ENCODE peak calls at places on chromosome 14, in four cellular contexts. W is GM12878, T is right cardiac atrium, I is transverse colon. H is an unnamed sample. For H3K27me3, the result is how much of the 10 kb centered on the place peaks cover.

GRCh38 chr14:76514599-76514998 is 138.7 kb downstream of the ESRRB start:
- DNase-seq in T (no peak), I (no peak), W (no peak), H (no peak)

GRCh38 chr14:62213516-62213915 is 451.3 kb downstream of the SNAPC1 start:
- DNase-seq in T (no peak), I (no peak), W (no peak), H (no peak)

GRCh38 chr14:60196291-60196690 is 31.1 kb upstream of the DHRS7 start:
- DNase-seq in W (no peak), T (no peak), I (no peak), H (no peak)

GRCh38 chr14:96272777-96273471 is 16.9 kb downstream of the BDKRB1 start:
- DNase-seq in W (no peak), T (no peak), I (no peak), H (peak)

GRCh38 chr14:70069186-70069585 is 119.6 kb downstream of the SLC8A3 start:
- DNase-seq in I (no peak), T (no peak), W (no peak), H (no peak)

GRCh38 chr14:91399868-91400640 is 17.6 kb downstream of the CCDC88C start:
- DNase-seq in T (no peak), W (no peak), I (peak), H (peak)

GRCh38 chr14:76152333-76152681 is 585 bp downstream of the GPATCH2L start:
- DNase-seq in I (peak), T (peak), W (peak), H (peak)

GRCh38 chr14:23562822-23563472 is 4.6 kb downstream of the AP1G2 start:
- DNase-seq in I (peak), T (peak), W (no peak), H (peak)

GRCh38 chr14:62179367-62180018 is 417.3 kb downstream of the SNAPC1 start:
- DNase-seq in T (no peak), I (peak), W (peak), H (peak)

GRCh38 chr14:21913759-21914158 is 240.1 kb upstream of the OR4E1 start:
- DNase-seq in T (peak), W (peak), I (peak), H (peak)

GRCh38 chr14:25006961-25007795 is 42.8 kb downstream of the STXBP6 start:
- DNase-seq in I (no peak), T (no peak), W (no peak), H (peak)

GRCh38 chr14:35333347-35333730 is 41.2 kb downstream of the PSMA6 start:
- DNase-seq in T (no peak), I (no peak), W (no peak), H (no peak)

GRCh38 chr14:95174184-95174804 is 17.0 kb upstream of the DICER1 start:
- DNase-seq in W (no peak), I (no peak), T (no peak), H (no peak)

GRCh38 chr14:30874999-30875787 is 834 bp downstream of the COCH start:
- DNase-seq in W (no peak), T (peak), I (peak), H (no peak)

GRCh38 chr14:68251766-68252100 is 432.2 kb downstream of the RAD51B start:
- DNase-seq in W (no peak), T (no peak), I (no peak), H (no peak)

GRCh38 chr14:21106191-21106505 is 5.3 kb downstream of the TMEM253 start:
- DNase-seq in T (no peak), I (no peak), W (no peak), H (no peak)

GRCh38 chr14:77988966-77989365 is 181.2 kb upstream of the NRXN3 start:
- DNase-seq in I (no peak), W (no peak), T (peak), H (no peak)

GRCh38 chr14:25904446-25904845 is 693.4 kb downstream of the NOVA1 start:
- DNase-seq in I (no peak), T (no peak), W (no peak), H (no peak)

GRCh38 chr14:39762576-39763401 is 330.6 kb upstream of the FBXO33 start:
- DNase-seq in T (no peak), W (peak), I (no peak), H (no peak)

GRCh38 chr14:43003845-43004244 is 1397.2 kb downstream of the LRFN5 start:
- DNase-seq in T (no peak), W (no peak), I (no peak), H (no peak)

DNA sequence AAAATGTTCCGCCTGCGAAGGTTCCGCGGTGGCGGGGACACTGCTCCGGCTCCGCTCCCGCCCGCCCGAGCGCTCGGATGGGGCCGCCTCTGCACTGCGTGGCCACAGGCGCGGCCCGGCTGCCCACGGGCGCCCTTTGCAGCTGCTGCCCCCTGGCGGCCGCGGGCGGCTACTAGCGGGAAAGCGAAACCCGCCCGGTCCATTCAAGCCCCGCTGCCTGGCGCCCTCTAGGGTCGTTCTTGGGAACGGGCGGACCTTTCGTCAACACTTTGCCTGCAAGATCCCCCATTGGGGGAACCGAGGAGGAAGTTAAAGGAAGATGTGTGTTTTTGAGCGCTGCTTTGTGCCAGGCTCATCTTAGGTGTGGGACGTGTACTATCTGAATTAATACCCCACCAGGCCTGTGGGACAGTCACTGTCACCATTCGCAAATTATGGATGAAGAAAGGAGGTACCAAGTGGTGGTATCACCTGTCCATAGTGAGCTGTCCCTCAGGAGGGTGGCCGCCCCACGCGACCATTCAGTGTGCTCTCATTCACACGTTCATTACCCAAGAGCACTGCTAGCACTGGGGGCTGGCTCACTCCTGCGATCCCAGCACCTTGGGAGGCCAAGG is 19.4 kb downstream of the GPR132 start:
- DNase-seq in T (peak), I (peak), W (no peak), H (peak)
- H3K4me3 ChIP-seq in T (no peak), I (no peak), W (no peak), H (no peak)

GRCh38 chr14:103204852-103205540 is 81.7 kb downstream of the TNFAIP2 start:
- DNase-seq in W (no peak), T (no peak), I (no peak), H (no peak)

GRCh38 chr14:103207404-103208072 is 84.3 kb downstream of the TNFAIP2 start:
- DNase-seq in W (no peak), T (peak), I (no peak), H (peak)

GRCh38 chr14:103206023-103206481 is 82.8 kb downstream of the TNFAIP2 start:
- DNase-seq in T (no peak), I (no peak), W (no peak), H (no peak)

GRCh38 chr14:103205541-103205906 is 82.3 kb downstream of the TNFAIP2 start:
- DNase-seq in T (no peak), I (no peak), W (no peak), H (no peak)

DNA sequence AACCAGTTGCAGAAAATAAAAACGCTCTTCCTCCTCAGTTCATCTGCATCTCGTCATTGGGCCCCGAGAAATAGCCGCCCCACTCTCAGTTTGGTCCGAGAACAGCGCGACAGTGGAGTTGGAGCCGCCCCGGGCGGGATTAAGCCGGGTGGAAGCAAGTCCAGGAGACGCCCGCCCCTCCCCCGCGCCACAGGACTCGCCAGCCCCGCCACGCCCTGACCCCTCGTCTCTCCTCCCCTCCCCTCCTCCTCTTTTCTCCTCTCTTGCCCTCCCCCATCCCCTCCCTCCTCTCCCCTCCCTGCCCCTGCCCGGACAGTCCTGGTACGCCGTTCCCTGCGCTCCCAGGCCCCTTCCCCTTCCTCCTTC is 83.8 kb downstream of the TNFAIP2 start:
- DNase-seq in W (no peak), I (peak), T (peak), H (peak)
- H3K27ac ChIP-seq in W (no peak), I (peak), T (no peak), H (no peak)

GRCh38 chr14:104937694-104938365 is 13.2 kb downstream of the PLD4 start:
- DNase-seq in I (no peak), W (no peak), T (no peak), H (no peak)
- H3K27me3 ChIP-seq in I (under half), W (under half), T (under half), H (under half)

GRCh38 chr14:87084908-87085307 is 908.1 kb downstream of the GALC start:
- DNase-seq in T (no peak), I (no peak), W (no peak), H (no peak)

GRCh38 chr14:87076146-87076545 is 916.8 kb downstream of the GALC start:
- DNase-seq in I (no peak), W (no peak), T (no peak), H (no peak)

GRCh38 chr14:87082917-87083316 is 910.1 kb downstream of the GALC start:
- DNase-seq in I (no peak), W (no peak), T (no peak), H (no peak)

GRCh38 chr14:87081004-87081403 is 912.0 kb downstream of the GALC start:
- DNase-seq in T (no peak), W (no peak), I (no peak), H (no peak)
- H3K4me3 ChIP-seq in T (no peak), W (no peak), I (no peak), H (no peak)

DNA sequence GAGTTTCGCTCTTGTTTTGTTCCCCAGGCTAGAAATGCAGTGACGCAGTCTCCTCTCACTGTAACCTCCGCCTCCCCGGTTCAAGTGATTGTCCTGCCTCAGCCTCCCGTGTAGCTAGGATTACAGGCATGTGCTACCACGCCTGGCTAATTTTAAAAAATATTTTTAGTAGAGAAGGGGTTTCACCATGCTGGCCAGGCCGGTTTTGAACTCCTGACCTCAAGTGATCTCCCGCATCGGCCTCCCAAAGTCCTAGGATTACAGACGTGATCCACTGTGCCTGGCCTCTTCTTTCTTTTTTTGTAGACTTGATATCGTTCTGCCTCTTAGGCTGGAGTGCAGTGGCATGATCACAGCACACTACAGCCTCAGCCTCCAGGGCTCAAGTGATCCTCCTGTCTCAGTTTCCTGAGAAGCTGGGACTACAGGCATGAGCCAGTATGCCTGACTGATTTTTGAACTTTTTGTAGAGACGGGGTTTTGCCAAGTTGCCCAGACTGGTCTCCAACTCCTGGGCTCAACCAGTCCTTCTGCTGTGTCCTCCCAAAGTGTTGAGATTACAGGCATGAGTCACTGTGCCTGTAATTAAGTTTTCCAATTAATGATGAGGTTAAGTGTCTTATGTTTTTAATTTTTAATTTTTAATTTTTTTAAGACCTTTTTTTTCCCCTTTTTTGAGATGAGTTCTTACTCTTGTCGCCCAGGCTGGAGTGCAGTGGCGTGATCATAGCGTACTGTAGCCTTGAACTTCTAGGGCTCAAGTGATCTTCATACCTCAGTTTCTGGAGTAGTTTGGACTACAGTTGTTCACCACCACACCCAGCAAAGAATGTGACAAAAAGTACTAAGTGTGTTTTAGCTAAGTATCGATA is 10.2 kb downstream of the RCOR1 start:
- DNase-seq in I (no peak), W (no peak), T (no peak), H (no peak)
- H3K27ac ChIP-seq in I (no peak), W (no peak), T (no peak), H (no peak)

DNA sequence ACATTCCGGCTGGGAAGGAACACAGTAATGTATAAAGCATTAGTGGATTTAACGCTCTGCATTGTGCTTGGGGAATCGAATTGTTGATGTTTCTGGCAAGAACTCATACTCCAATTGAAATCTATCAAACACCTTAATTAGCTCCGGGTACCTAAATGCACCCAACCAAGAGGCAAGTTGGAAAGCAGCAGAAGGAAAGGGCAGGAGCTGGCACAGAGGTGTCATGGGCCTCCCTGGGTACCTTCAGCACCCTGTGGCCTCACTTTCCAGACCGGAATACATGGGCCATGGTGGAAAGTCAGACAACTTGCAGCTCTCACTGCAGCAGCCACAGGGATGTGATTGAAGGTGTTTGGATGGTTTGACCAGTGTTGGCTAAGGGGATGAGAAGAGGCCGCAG is 6.8 kb upstream of the BCL11B start:
- DNase-seq in I (no peak), W (no peak), T (no peak), H (no peak)
- H3K27me3 ChIP-seq in I (under half), W (under half), T (under half), H (under half)

DNA sequence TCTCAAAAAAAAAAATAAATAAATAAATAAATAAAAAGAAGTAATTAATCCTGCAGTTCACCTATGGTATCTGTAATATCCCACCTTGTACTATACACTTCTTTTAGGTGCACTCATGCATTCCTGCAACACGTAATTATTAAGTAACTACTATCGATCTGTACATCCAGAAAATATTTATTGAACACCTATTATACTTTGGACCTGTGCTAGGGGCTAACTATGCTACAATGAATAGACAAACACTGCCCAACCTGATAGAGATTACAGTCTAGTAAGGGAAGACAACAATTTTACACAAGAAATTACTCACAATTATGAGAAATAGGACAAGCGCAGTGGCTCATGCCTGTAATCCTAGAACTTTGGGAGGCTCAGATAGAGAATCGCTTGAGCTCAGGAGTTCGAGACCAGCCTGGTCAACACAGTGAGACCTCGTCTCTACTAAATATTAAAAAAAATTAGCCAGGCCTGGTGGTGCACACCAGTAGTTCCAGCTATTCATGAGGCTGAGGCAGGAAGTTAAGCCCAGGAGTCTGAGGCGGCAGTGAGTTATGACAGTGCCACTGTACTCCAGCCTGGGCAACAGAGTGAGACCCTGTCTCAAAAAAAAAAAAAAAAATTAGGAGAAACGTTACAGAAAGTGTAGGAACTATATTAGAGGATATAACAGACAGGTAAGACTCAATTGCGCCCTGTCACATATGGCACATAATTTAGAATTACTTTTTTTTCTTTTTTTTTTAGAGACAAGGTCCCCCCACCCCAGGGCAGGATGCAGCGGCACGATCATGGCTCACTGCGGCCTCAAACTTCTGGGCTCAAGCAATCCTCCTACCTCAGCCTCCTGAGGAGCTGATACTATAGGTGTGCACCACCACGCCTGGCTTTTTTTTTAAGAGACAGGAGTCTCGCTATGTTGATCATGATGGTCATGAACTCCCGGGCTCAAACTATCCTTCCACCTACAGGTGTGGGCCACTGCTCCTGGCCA is 1.2 kb downstream of the NRDE2 start:
- DNase-seq in I (no peak), W (no peak), T (no peak), H (peak)
- H3K4me3 ChIP-seq in I (peak), W (peak), T (peak), H (peak)

GRCh38 chr14:65110525-65110924 is 8.2 kb upstream of the MAX start:
- DNase-seq in T (no peak), I (no peak), W (no peak), H (no peak)
- H3K27ac ChIP-seq in T (no peak), I (no peak), W (no peak), H (no peak)

GRCh38 chr14:56846970-56847928 is 37.0 kb upstream of the OTX2 start:
- DNase-seq in T (no peak), W (no peak), I (no peak), H (no peak)
- H3K27me3 ChIP-seq in T (under half), W (under half), I (under half), H (under half)

H was measured in small intestine.